ENCODE peak calls at places on chromosomes 12 and 14, in five cellular contexts. X, N, I, O and Y are unnamed samples.
A peak's percentile ranks its signal among the peaks of the same experiment; 100 is the strongest.

GRCh38 chr14:90301580-90302181 is 30.1 kb downstream of the NRDE2 start:
- DNase-seq in N (no peak), X (no peak), I (no peak), O (peak; percentile 61), Y (peak; percentile 25)

GRCh38 chr14:56333361-56334279 is 215.4 kb downstream of the PELI2 start:
- DNase-seq in X (no peak), O (no peak), N (peak; percentile 4), I (no peak), Y (no peak)

GRCh38 chr12:20370001-20370381 is 1.7 kb downstream of the PDE3A start:
- DNase-seq in N (no peak), X (no peak), O (no peak), I (no peak), Y (no peak)

GRCh38 chr12:68899251-68899771 is 33.7 kb downstream of the CPM start:
- DNase-seq in O (no peak), X (no peak), N (peak; percentile 38), I (no peak), Y (no peak)

GRCh38 chr12:132084681-132085635 is 59.2 kb downstream of the DDX51 start:
- DNase-seq in X (no peak), O (no peak), N (no peak), I (peak; percentile 48), Y (peak; percentile 53)

GRCh38 chr14:83757896-83758295 is 1772.0 kb upstream of the FLRT2 start:
- DNase-seq in X (no peak), I (no peak), O (no peak), N (no peak), Y (no peak)

GRCh38 chr12:41683513-41683912 is 461.2 kb downstream of the GXYLT1 start:
- DNase-seq in X (no peak), O (no peak), N (no peak), I (no peak), Y (no peak)

GRCh38 chr12:109947511-109947910 is 47.4 kb downstream of the TCHP start:
- DNase-seq in N (no peak), O (no peak), I (no peak), X (no peak), Y (peak; percentile 49)

GRCh38 chr14:39434401-39434800 is 2.2 kb upstream of the FBXO33 start:
- DNase-seq in X (no peak), N (peak; percentile 88), O (peak; percentile 10), I (no peak), Y (no peak)

GRCh38 chr14:57068511-57068910 is 200.2 kb downstream of the EXOC5 start:
- DNase-seq in N (no peak), I (no peak), X (no peak), O (no peak), Y (no peak)

GRCh38 chr12:68565391-68565903 is 45.3 kb upstream of the RAP1B start:
- DNase-seq in I (no peak), N (peak; percentile 24), X (no peak), O (no peak), Y (no peak)

GRCh38 chr12:52551466-52551865 is 1.5 kb downstream of the KRT71 start:
- DNase-seq in X (no peak), O (no peak), N (peak; percentile 33), I (no peak), Y (no peak)

GRCh38 chr14:99667045-99667444 is 17.1 kb upstream of the CYP46A1 start:
- DNase-seq in O (no peak), X (no peak), N (no peak), I (no peak), Y (no peak)

GRCh38 chr12:105935106-105935505 is 203.6 kb downstream of the NUAK1 start:
- DNase-seq in N (peak; percentile 3), I (no peak), X (peak; percentile 34), O (no peak), Y (no peak)

GRCh38 chr12:41205070-41205715 is 17.1 kb downstream of the PDZRN4 start:
- DNase-seq in X (no peak), N (no peak), O (peak; percentile 2), I (no peak), Y (no peak)

GRCh38 chr12:118645219-118645618 is 268.9 kb downstream of the SUDS3 start:
- DNase-seq in N (no peak), O (peak; percentile 16), X (no peak), I (no peak), Y (no peak)

GRCh38 chr14:85159726-85160125 is 370.2 kb upstream of the FLRT2 start:
- DNase-seq in X (no peak), I (no peak), N (no peak), O (no peak), Y (no peak)

GRCh38 chr14:58663494-58664111 is 25.8 kb downstream of the DACT1 start:
- DNase-seq in I (no peak), O (no peak), N (peak; percentile 96), X (no peak), Y (no peak)

GRCh38 chr14:75418779-75419768 is 8.7 kb upstream of the JDP2 start:
- DNase-seq in N (peak; percentile 16), O (no peak), X (no peak), I (peak; percentile 51), Y (peak; percentile 49)

GRCh38 chr12:6367065-6367968 is 8.0 kb downstream of the SCNN1A start:
- DNase-seq in N (no peak), I (no peak), X (no peak), O (peak; percentile 85), Y (peak; percentile 71)

GRCh38 chr14:80390911-80391310 is 179.6 kb upstream of the DIO2 start:
- DNase-seq in O (no peak), I (no peak), X (no peak), N (peak; percentile 33), Y (no peak)

GRCh38 chr14:97878727-97879126 is 1081.5 kb downstream of the VRK1 start:
- DNase-seq in O (no peak), X (no peak), I (no peak), N (no peak), Y (no peak)

GRCh38 chr14:56760164-56760914 is 49.9 kb downstream of the OTX2 start:
- DNase-seq in I (no peak), X (no peak), O (no peak), N (no peak), Y (no peak)

GRCh38 chr14:21476526-21476924 is 234 bp downstream of the RAB2B start:
- DNase-seq in N (peak; percentile 61), X (no peak), O (no peak), I (peak; percentile 81), Y (no peak)

GRCh38 chr12:44375694-44376093 is 500.4 kb downstream of the NELL2 start:
- DNase-seq in N (no peak), O (no peak), X (no peak), I (no peak), Y (no peak)

GRCh38 chr12:64840129-64840528 is 15.7 kb downstream of the TBC1D30 start:
- DNase-seq in O (no peak), X (no peak), N (no peak), I (no peak), Y (no peak)

GRCh38 chr12:11981174-11981733 is 89.5 kb upstream of the BCL2L14 start:
- DNase-seq in X (no peak), I (peak; percentile 30), O (no peak), N (no peak), Y (no peak)

GRCh38 chr12:58882796-58883195 is 37.5 kb downstream of the LRIG3 start:
- DNase-seq in I (no peak), O (no peak), X (no peak), N (no peak), Y (no peak)

GRCh38 chr12:129552996-129553750 is 350.7 kb downstream of the TMEM132D start:
- DNase-seq in O (no peak), I (no peak), N (no peak), X (no peak), Y (peak; percentile 16)

GRCh38 chr12:104376650-104377506 is 73.3 kb downstream of the EID3 start:
- DNase-seq in O (no peak), N (peak; percentile 1), I (no peak), X (no peak), Y (no peak)

GRCh38 chr12:34389378-34390170 is 367.3 kb downstream of the ALG10 start:
- DNase-seq in N (no peak), X (no peak), I (no peak), O (no peak), Y (no peak)